ENCODE peak calls at places on chromosome 2, in six cellular contexts. I is pulmonary artery endothelial cell, S is HEK293T, P is endothelial cell, F is activated gamma-delta T cell treated with Interleukin-2 at 50 U/mL for 16 hours, X is nucleus accumbens. M is an unnamed sample.

GRCh38 chr2:118249531-118249930 is 161.3 kb downstream of the INSIG2 start:
- DNase-seq in P (no peak), S (no peak), I (no peak), X (no peak), F (no peak), M (no peak)

GRCh38 chr2:15159751-15160177 is 401.4 kb downstream of the NBAS start:
- DNase-seq in P (peak; percentile 57), I (no peak), S (peak; percentile 33), F (no peak), X (peak; percentile 8), M (peak; percentile 14)

GRCh38 chr2:241559489-241560180 is 1.1 kb downstream of the BOK start:
- DNase-seq in S (peak; percentile 63), F (no peak), P (peak; percentile 49), I (peak; percentile 41), X (peak; percentile 82), M (peak; percentile 60)

GRCh38 chr2:173226899-173227692 is 127.6 kb upstream of the CDCA7 start:
- DNase-seq in P (no peak), S (no peak), X (no peak), F (no peak), I (no peak), M (no peak)

GRCh38 chr2:31267437-31268120 is 33.6 kb downstream of the EHD3 start:
- DNase-seq in X (no peak), F (no peak), I (no peak), P (no peak), S (no peak), M (no peak)

GRCh38 chr2:31365348-31365747 is 49.2 kb downstream of the XDH start:
- DNase-seq in P (no peak), X (no peak), S (no peak), F (no peak), I (no peak), M (no peak)

GRCh38 chr2:36441065-36441625 is 85.6 kb downstream of the CRIM1 start:
- DNase-seq in S (no peak), F (no peak), P (no peak), I (no peak), X (no peak), M (no peak)

GRCh38 chr2:13006829-13007715 is 290.3 kb downstream of the TRIB2 start:
- DNase-seq in P (peak; percentile 78), S (peak; percentile 64), X (peak; percentile 24), I (peak; percentile 40), F (peak; percentile 58), M (peak; percentile 54)

GRCh38 chr2:215843579-215843978 is 169.8 kb downstream of the MREG start:
- DNase-seq in X (no peak), P (no peak), I (peak; percentile 70), S (no peak), F (no peak), M (no peak)

GRCh38 chr2:39008663-39009062 is 112.2 kb downstream of the SOS1 start:
- DNase-seq in S (no peak), F (no peak), X (no peak), P (no peak), I (no peak), M (no peak)

GRCh38 chr2:156728328-156728727 is 292.1 kb downstream of the GPD2 start:
- DNase-seq in X (no peak), I (no peak), S (no peak), F (no peak), P (no peak), M (no peak)

GRCh38 chr2:26901326-26902183 is 53.6 kb downstream of the DPYSL5 start:
- DNase-seq in X (peak; percentile 78), F (no peak), S (no peak), P (no peak), I (no peak), M (peak; percentile 49)

GRCh38 chr2:73176205-73176880 is 26.0 kb upstream of the NOTO start:
- DNase-seq in I (no peak), P (no peak), F (no peak), S (no peak), X (no peak), M (no peak)

GRCh38 chr2:196130039-196130825 is 41.1 kb downstream of the STK17B start:
- DNase-seq in X (no peak), F (no peak), I (no peak), P (no peak), S (no peak), M (no peak)

GRCh38 chr2:45438872-45439665 is 172.0 kb downstream of the SRBD1 start:
- DNase-seq in P (no peak), S (no peak), F (no peak), I (no peak), X (no peak), M (no peak)

GRCh38 chr2:12721571-12722444 is 5.1 kb downstream of the TRIB2 start:
- DNase-seq in I (no peak), F (no peak), S (no peak), X (no peak), P (no peak), M (no peak)

GRCh38 chr2:219469186-219469724 is 29.4 kb upstream of the GMPPA start:
- DNase-seq in X (no peak), F (no peak), P (no peak), S (no peak), I (no peak), M (no peak)

GRCh38 chr2:96523659-96524481 is 12.7 kb upstream of the ARID5A start:
- DNase-seq in X (no peak), S (no peak), P (no peak), F (no peak), I (no peak), M (no peak)

GRCh38 chr2:127084611-127085031 is 22.3 kb downstream of the BIN1 start:
- DNase-seq in F (peak; percentile 53), S (no peak), X (no peak), P (no peak), I (no peak), M (no peak)

GRCh38 chr2:113978524-113979171 is 88.8 kb downstream of the ACTR3 start:
- DNase-seq in S (no peak), F (no peak), I (no peak), P (no peak), X (no peak), M (no peak)

GRCh38 chr2:240655931-240656886 is 26.5 kb downstream of the AQP12B start:
- DNase-seq in P (no peak), F (no peak), S (peak; percentile 6), I (no peak), X (no peak), M (no peak)

GRCh38 chr2:207423886-207424285 is 105.9 kb upstream of the CREB1 start:
- DNase-seq in F (no peak), S (no peak), X (no peak), I (no peak), P (no peak), M (no peak)

GRCh38 chr2:54904836-54905235 is 145.4 kb downstream of the RTN4 start:
- DNase-seq in F (no peak), I (no peak), S (no peak), P (no peak), X (no peak), M (no peak)

GRCh38 chr2:29443627-29444026 is 328.4 kb downstream of the CLIP4 start:
- DNase-seq in P (no peak), F (no peak), X (no peak), I (no peak), S (no peak), M (no peak)

GRCh38 chr2:119480718-119481142 is 43.6 kb downstream of the SCTR start:
- DNase-seq in S (no peak), P (no peak), X (no peak), I (no peak), F (no peak), M (no peak)

GRCh38 chr2:214436470-214436869 is 25.6 kb downstream of the VWC2L start:
- DNase-seq in X (no peak), S (no peak), P (no peak), F (no peak), I (no peak), M (no peak)

GRCh38 chr2:231110551-231110950 is 14.3 kb downstream of the HTR2B start:
- DNase-seq in X (no peak), F (no peak), P (no peak), I (peak; percentile 36), S (no peak), M (no peak)

GRCh38 chr2:60746318-60746717 is 9.8 kb upstream of the PAPOLG start:
- DNase-seq in P (no peak), I (no peak), X (no peak), F (no peak), S (no peak), M (no peak)